ENCODE peak calls at places on chromosomes 16 and 17, in ten cellular contexts. One of them, this sample, is unnamed.

GRCh38 chr16:50695017-50696000 is 1.9 kb downstream of the NOD2 start:
- DNase-seq in left ventricle myocardium inferior: no peak
- DNase-seq in CD4-positive, CD25-positive, alpha-beta regulatory T cell: no peak
- DNase-seq in DND-41: no peak
- DNase-seq in sigmoid colon: no peak
- DNase-seq in left lung: peak; percentile 78
- DNase-seq in RWPE1: no peak
- DNase-seq in ovary: no peak
- DNase-seq in body of pancreas: no peak
- DNase-seq in ascending aorta: no peak
- DNase-seq in this sample: no peak

GRCh38 chr17:10050597-10051101 is 145.6 kb upstream of the RCVRN start:
- DNase-seq in RWPE1: no peak
- DNase-seq in ovary: no peak
- DNase-seq in left lung: no peak
- DNase-seq in body of pancreas: no peak
- DNase-seq in CD4-positive, CD25-positive, alpha-beta regulatory T cell: no peak
- DNase-seq in left ventricle myocardium inferior: no peak
- DNase-seq in sigmoid colon: peak; percentile 85
- DNase-seq in DND-41: peak; percentile 28
- DNase-seq in ascending aorta: no peak
- DNase-seq in this sample: no peak

GRCh38 chr17:41024702-41025101 is 2.3 kb downstream of the KRTAP1-5 start:
- DNase-seq in left lung: no peak
- DNase-seq in DND-41: no peak
- DNase-seq in sigmoid colon: no peak
- DNase-seq in ovary: no peak
- DNase-seq in CD4-positive, CD25-positive, alpha-beta regulatory T cell: no peak
- DNase-seq in ascending aorta: no peak
- DNase-seq in RWPE1: no peak
- DNase-seq in left ventricle myocardium inferior: no peak
- DNase-seq in body of pancreas: no peak
- DNase-seq in this sample: no peak

GRCh38 chr16:68479271-68479670 is 31.0 kb upstream of the SMPD3 start:
- DNase-seq in ascending aorta: no peak
- DNase-seq in left lung: no peak
- DNase-seq in CD4-positive, CD25-positive, alpha-beta regulatory T cell: no peak
- DNase-seq in ovary: no peak
- DNase-seq in body of pancreas: no peak
- DNase-seq in left ventricle myocardium inferior: no peak
- DNase-seq in RWPE1: no peak
- DNase-seq in sigmoid colon: no peak
- DNase-seq in DND-41: no peak
- DNase-seq in this sample: no peak

GRCh38 chr17:37220609-37220953 is 155.2 kb upstream of the C17orf78 start:
- DNase-seq in body of pancreas: no peak
- DNase-seq in left lung: no peak
- DNase-seq in sigmoid colon: no peak
- DNase-seq in left ventricle myocardium inferior: no peak
- DNase-seq in DND-41: peak; percentile 7
- DNase-seq in ascending aorta: no peak
- DNase-seq in CD4-positive, CD25-positive, alpha-beta regulatory T cell: peak; percentile 5
- DNase-seq in RWPE1: no peak
- DNase-seq in ovary: no peak
- DNase-seq in this sample: peak; percentile 11

GRCh38 chr16:87541882-87542234 is 49.0 kb upstream of the ZCCHC14 start:
- DNase-seq in ascending aorta: peak; percentile 89
- DNase-seq in ovary: no peak
- DNase-seq in CD4-positive, CD25-positive, alpha-beta regulatory T cell: no peak
- DNase-seq in left lung: no peak
- DNase-seq in left ventricle myocardium inferior: no peak
- DNase-seq in RWPE1: no peak
- DNase-seq in DND-41: no peak
- DNase-seq in body of pancreas: no peak
- DNase-seq in sigmoid colon: no peak
- DNase-seq in this sample: no peak

GRCh38 chr16:56851671-56852400 is 13.2 kb upstream of the SLC12A3 start:
- DNase-seq in left ventricle myocardium inferior: no peak
- DNase-seq in DND-41: no peak
- DNase-seq in ascending aorta: no peak
- DNase-seq in left lung: peak; percentile 10
- DNase-seq in CD4-positive, CD25-positive, alpha-beta regulatory T cell: no peak
- DNase-seq in ovary: no peak
- DNase-seq in body of pancreas: no peak
- DNase-seq in sigmoid colon: peak; percentile 47
- DNase-seq in RWPE1: no peak
- DNase-seq in this sample: no peak

GRCh38 chr16:75764154-75764768 is 38.0 kb upstream of the CPHXL start:
- DNase-seq in ovary: peak; percentile 49
- DNase-seq in CD4-positive, CD25-positive, alpha-beta regulatory T cell: peak; percentile 73
- DNase-seq in ascending aorta: peak; percentile 70
- DNase-seq in left lung: no peak
- DNase-seq in RWPE1: peak; percentile 51
- DNase-seq in body of pancreas: peak; percentile 71
- DNase-seq in left ventricle myocardium inferior: no peak
- DNase-seq in sigmoid colon: peak; percentile 66
- DNase-seq in DND-41: peak; percentile 64
- DNase-seq in this sample: peak; percentile 46

GRCh38 chr16:78953526-78953925 is 647.0 kb downstream of the MAF start:
- DNase-seq in left ventricle myocardium inferior: no peak
- DNase-seq in DND-41: no peak
- DNase-seq in ovary: no peak
- DNase-seq in RWPE1: no peak
- DNase-seq in body of pancreas: no peak
- DNase-seq in sigmoid colon: no peak
- DNase-seq in ascending aorta: no peak
- DNase-seq in CD4-positive, CD25-positive, alpha-beta regulatory T cell: no peak
- DNase-seq in left lung: no peak
- DNase-seq in this sample: no peak

GRCh38 chr16:78952630-78953029 is 647.9 kb downstream of the MAF start:
- DNase-seq in RWPE1: no peak
- DNase-seq in CD4-positive, CD25-positive, alpha-beta regulatory T cell: no peak
- DNase-seq in DND-41: no peak
- DNase-seq in ascending aorta: no peak
- DNase-seq in left ventricle myocardium inferior: no peak
- DNase-seq in ovary: no peak
- DNase-seq in body of pancreas: no peak
- DNase-seq in sigmoid colon: no peak
- DNase-seq in left lung: no peak
- DNase-seq in this sample: no peak

GRCh38 chr16:78961464-78961863 is 639.1 kb downstream of the MAF start:
- DNase-seq in left ventricle myocardium inferior: no peak
- DNase-seq in DND-41: no peak
- DNase-seq in body of pancreas: no peak
- DNase-seq in left lung: no peak
- DNase-seq in ovary: no peak
- DNase-seq in ascending aorta: no peak
- DNase-seq in sigmoid colon: no peak
- DNase-seq in RWPE1: no peak
- DNase-seq in CD4-positive, CD25-positive, alpha-beta regulatory T cell: no peak
- DNase-seq in this sample: no peak

GRCh38 chr16:78955206-78955605 is 645.3 kb downstream of the MAF start:
- DNase-seq in DND-41: no peak
- DNase-seq in ovary: no peak
- DNase-seq in RWPE1: no peak
- DNase-seq in body of pancreas: no peak
- DNase-seq in sigmoid colon: no peak
- DNase-seq in left lung: no peak
- DNase-seq in CD4-positive, CD25-positive, alpha-beta regulatory T cell: no peak
- DNase-seq in left ventricle myocardium inferior: no peak
- DNase-seq in ascending aorta: no peak
- DNase-seq in this sample: no peak

DNA sequence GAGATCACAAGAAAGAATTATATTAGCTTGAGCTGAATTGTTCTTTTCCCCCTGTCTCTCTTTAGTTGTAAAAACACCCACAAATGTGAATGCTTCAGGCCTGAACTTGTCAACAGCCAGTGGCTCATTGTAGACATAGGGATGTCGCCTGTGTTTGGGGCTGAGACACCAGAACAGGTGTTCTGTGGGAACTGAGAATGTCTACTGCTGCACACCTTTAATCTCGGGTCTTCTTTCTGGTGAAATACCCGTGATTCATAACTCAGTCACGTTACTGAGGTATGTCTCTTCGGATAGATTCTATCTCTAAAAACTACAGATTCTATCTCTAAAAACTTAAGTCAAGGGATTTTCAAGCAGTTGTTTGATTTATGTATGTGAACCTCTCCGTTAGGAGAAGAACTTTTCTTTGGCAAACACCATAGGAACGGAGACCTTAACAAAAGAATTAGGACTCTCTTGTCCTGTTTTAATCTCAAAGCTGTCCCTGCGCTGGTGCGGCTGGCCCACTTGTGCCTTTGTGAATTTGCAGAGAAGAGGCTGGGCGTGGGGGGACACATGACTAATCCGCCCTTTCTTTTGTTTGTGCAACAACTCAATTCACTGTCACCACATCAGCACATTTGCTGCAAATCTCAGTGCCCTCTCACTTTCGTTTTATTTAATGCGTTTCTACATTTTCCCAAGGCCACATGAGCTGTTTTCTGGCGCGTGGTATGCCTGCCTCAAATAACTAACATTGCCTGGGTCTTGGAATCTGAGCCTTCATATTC is 643.0 kb downstream of the MAF start:
- DNase-seq in left lung: no peak
- DNase-seq in sigmoid colon: no peak
- DNase-seq in body of pancreas: no peak
- DNase-seq in DND-41: no peak
- DNase-seq in ascending aorta: no peak
- DNase-seq in ovary: peak; percentile 45
- DNase-seq in CD4-positive, CD25-positive, alpha-beta regulatory T cell: no peak
- DNase-seq in RWPE1: no peak
- DNase-seq in left ventricle myocardium inferior: no peak
- DNase-seq in this sample: no peak
- H3K27ac ChIP-seq in left lung: no peak overlapping the region
- H3K27ac ChIP-seq in sigmoid colon: no peak overlapping the region
- H3K27ac ChIP-seq in body of pancreas: no peak overlapping the region
- H3K27ac ChIP-seq in DND-41: no peak overlapping the region
- H3K27ac ChIP-seq in ascending aorta: no peak overlapping the region
- H3K27ac ChIP-seq in ovary: no peak overlapping the region
- H3K27ac ChIP-seq in CD4-positive, CD25-positive, alpha-beta regulatory T cell: no peak overlapping the region
- H3K27ac ChIP-seq in RWPE1: no peak overlapping the region
- H3K27ac ChIP-seq in left ventricle myocardium inferior: no peak overlapping the region
- H3K27ac ChIP-seq in this sample: no peak overlapping the region

DNA sequence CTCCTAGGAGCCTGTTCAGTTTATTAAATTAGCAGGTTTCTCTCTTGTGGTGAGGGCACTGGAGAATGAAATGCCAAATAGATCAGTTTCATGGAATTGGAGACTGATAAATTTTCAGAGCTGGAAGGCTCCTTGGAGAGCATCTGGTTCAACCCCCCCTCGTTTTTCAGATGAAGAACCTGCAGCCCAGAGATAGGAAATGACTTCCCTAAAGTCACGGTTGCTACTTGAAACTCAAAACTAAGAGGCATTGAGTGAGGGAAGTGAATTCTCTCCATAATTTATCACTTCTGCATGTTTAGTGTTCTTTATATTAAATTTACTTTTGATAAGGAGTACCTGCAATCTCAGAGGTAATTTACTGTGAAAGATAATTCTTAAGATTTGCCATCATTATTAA is 366.0 kb upstream of the CCL2 start:
- DNase-seq in CD4-positive, CD25-positive, alpha-beta regulatory T cell: no peak
- DNase-seq in sigmoid colon: no peak
- DNase-seq in DND-41: no peak
- DNase-seq in ascending aorta: no peak
- DNase-seq in left ventricle myocardium inferior: no peak
- DNase-seq in RWPE1: no peak
- DNase-seq in ovary: no peak
- DNase-seq in left lung: no peak
- DNase-seq in body of pancreas: no peak
- DNase-seq in this sample: no peak
- H3K27ac ChIP-seq in CD4-positive, CD25-positive, alpha-beta regulatory T cell: no peak overlapping the region
- H3K27ac ChIP-seq in sigmoid colon: no peak overlapping the region
- H3K27ac ChIP-seq in DND-41: no peak overlapping the region
- H3K27ac ChIP-seq in ascending aorta: no peak overlapping the region
- H3K27ac ChIP-seq in left ventricle myocardium inferior: no peak overlapping the region
- H3K27ac ChIP-seq in RWPE1: no peak overlapping the region
- H3K27ac ChIP-seq in ovary: no peak overlapping the region
- H3K27ac ChIP-seq in left lung: no peak overlapping the region
- H3K27ac ChIP-seq in body of pancreas: no peak overlapping the region
- H3K27ac ChIP-seq in this sample: no peak overlapping the region

GRCh38 chr17:31283841-31284240 is 13.2 kb downstream of the OMG start:
- DNase-seq in DND-41: no peak
- DNase-seq in ascending aorta: no peak
- DNase-seq in body of pancreas: no peak
- DNase-seq in left lung: no peak
- DNase-seq in left ventricle myocardium inferior: no peak
- DNase-seq in RWPE1: no peak
- DNase-seq in ovary: no peak
- DNase-seq in CD4-positive, CD25-positive, alpha-beta regulatory T cell: no peak
- DNase-seq in sigmoid colon: no peak
- DNase-seq in this sample: no peak
- H3K27ac ChIP-seq in DND-41: no peak overlapping the region
- H3K27ac ChIP-seq in ascending aorta: no peak overlapping the region
- H3K27ac ChIP-seq in body of pancreas: no peak overlapping the region
- H3K27ac ChIP-seq in left lung: no peak overlapping the region
- H3K27ac ChIP-seq in left ventricle myocardium inferior: no peak overlapping the region
- H3K27ac ChIP-seq in RWPE1: no peak overlapping the region
- H3K27ac ChIP-seq in ovary: no peak overlapping the region
- H3K27ac ChIP-seq in CD4-positive, CD25-positive, alpha-beta regulatory T cell: no peak overlapping the region
- H3K27ac ChIP-seq in sigmoid colon: no peak overlapping the region
- H3K27ac ChIP-seq in this sample: no peak overlapping the region

GRCh38 chr17:21014498-21014897 is 28.3 kb downstream of the USP22 start:
- DNase-seq in left lung: no peak
- DNase-seq in RWPE1: no peak
- DNase-seq in body of pancreas: peak; percentile 4
- DNase-seq in sigmoid colon: peak; percentile 46
- DNase-seq in DND-41: no peak
- DNase-seq in ovary: no peak
- DNase-seq in left ventricle myocardium inferior: no peak
- DNase-seq in CD4-positive, CD25-positive, alpha-beta regulatory T cell: no peak
- DNase-seq in ascending aorta: no peak
- DNase-seq in this sample: no peak

GRCh38 chr17:21015564-21015963 is 27.2 kb downstream of the USP22 start:
- DNase-seq in ascending aorta: no peak
- DNase-seq in RWPE1: no peak
- DNase-seq in left lung: no peak
- DNase-seq in CD4-positive, CD25-positive, alpha-beta regulatory T cell: no peak
- DNase-seq in DND-41: no peak
- DNase-seq in ovary: no peak
- DNase-seq in sigmoid colon: peak; percentile 54
- DNase-seq in left ventricle myocardium inferior: no peak
- DNase-seq in body of pancreas: peak; percentile 7
- DNase-seq in this sample: no peak

GRCh38 chr17:21012736-21013135 is 30.1 kb downstream of the USP22 start:
- DNase-seq in body of pancreas: peak; percentile 4
- DNase-seq in left ventricle myocardium inferior: no peak
- DNase-seq in RWPE1: no peak
- DNase-seq in ascending aorta: no peak
- DNase-seq in CD4-positive, CD25-positive, alpha-beta regulatory T cell: no peak
- DNase-seq in DND-41: no peak
- DNase-seq in ovary: no peak
- DNase-seq in sigmoid colon: peak; percentile 57
- DNase-seq in left lung: no peak
- DNase-seq in this sample: no peak

GRCh38 chr17:21016826-21017225 is 26.0 kb downstream of the USP22 start:
- DNase-seq in body of pancreas: peak; percentile 5
- DNase-seq in ascending aorta: no peak
- DNase-seq in left ventricle myocardium inferior: no peak
- DNase-seq in CD4-positive, CD25-positive, alpha-beta regulatory T cell: no peak
- DNase-seq in RWPE1: no peak
- DNase-seq in ovary: no peak
- DNase-seq in sigmoid colon: no peak
- DNase-seq in DND-41: no peak
- DNase-seq in left lung: no peak
- DNase-seq in this sample: no peak

DNA sequence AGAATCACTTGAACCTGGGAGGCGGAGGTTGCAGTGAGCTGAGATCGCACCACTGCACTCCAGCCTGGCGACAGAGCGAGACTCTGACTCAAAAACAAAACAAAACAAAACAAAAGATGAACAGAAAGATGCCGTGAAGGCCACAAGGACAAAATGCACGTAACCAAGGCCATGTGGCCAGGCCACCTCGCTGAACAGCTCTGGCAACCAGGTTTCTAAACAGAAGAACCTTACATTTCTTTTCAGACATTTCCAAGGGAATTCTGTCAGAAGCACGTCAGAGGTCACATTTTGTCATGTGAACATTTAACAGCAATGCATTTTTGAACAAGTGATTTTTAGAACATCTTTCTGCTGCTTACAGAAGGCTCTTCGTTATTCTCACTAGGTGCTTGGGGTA is 28.8 kb downstream of the USP22 start:
- DNase-seq in RWPE1: no peak
- DNase-seq in left ventricle myocardium inferior: no peak
- DNase-seq in ascending aorta: no peak
- DNase-seq in CD4-positive, CD25-positive, alpha-beta regulatory T cell: no peak
- DNase-seq in left lung: no peak
- DNase-seq in body of pancreas: no peak
- DNase-seq in sigmoid colon: no peak
- DNase-seq in ovary: no peak
- DNase-seq in DND-41: no peak
- DNase-seq in this sample: no peak
- H3K27ac ChIP-seq in RWPE1: no peak overlapping the region
- H3K27ac ChIP-seq in left ventricle myocardium inferior: no peak overlapping the region
- H3K27ac ChIP-seq in ascending aorta: no peak overlapping the region
- H3K27ac ChIP-seq in CD4-positive, CD25-positive, alpha-beta regulatory T cell: no peak overlapping the region
- H3K27ac ChIP-seq in left lung: no peak overlapping the region
- H3K27ac ChIP-seq in body of pancreas: no peak overlapping the region
- H3K27ac ChIP-seq in sigmoid colon: no peak overlapping the region
- H3K27ac ChIP-seq in ovary: no peak overlapping the region
- H3K27ac ChIP-seq in DND-41: no peak overlapping the region
- H3K27ac ChIP-seq in this sample: no peak overlapping the region